ENCODE peak calls at places on chromosomes 2 and 18, in four cellular contexts. N is mesenteric fat pad, Q is IMR-90, H is non-pigmented ciliary epithelial cell. T is an unnamed sample.
A peak's percentile ranks its signal among the peaks of the same experiment; 100 is the strongest.

GRCh38 chr2:141142025-141142424 is 988.8 kb downstream of the LRP1B start:
- DNase-seq in N (no peak), Q (no peak), H (no peak), T (no peak)

GRCh38 chr2:128533101-128533500 is 214.4 kb upstream of the HS6ST1 start:
- DNase-seq in N (no peak), Q (no peak), H (no peak), T (no peak)

GRCh38 chr2:82834893-82835292 is 1624.2 kb downstream of the SUCLG1 start:
- DNase-seq in N (no peak), Q (no peak), H (no peak), T (no peak)

GRCh38 chr2:37654932-37655331 is 16.5 kb downstream of the CDC42EP3 start:
- DNase-seq in N (no peak), Q (no peak), H (no peak), T (no peak)

GRCh38 chr2:118530976-118531375 is 316.5 kb downstream of the EN1 start:
- DNase-seq in N (no peak), Q (no peak), H (no peak), T (peak; percentile 25)

GRCh38 chr2:159052157-159052561 is 83.7 kb downstream of the TANC1 start:
- DNase-seq in N (no peak), Q (peak; percentile 49), H (no peak), T (no peak)

GRCh38 chr2:97849881-97850540 is 136.6 kb downstream of the ZAP70 start:
- DNase-seq in N (no peak), Q (peak; percentile 18), H (no peak), T (no peak)

GRCh38 chr2:128578406-128579385 is 260.0 kb upstream of the HS6ST1 start:
- DNase-seq in N (peak; percentile 41), Q (peak; percentile 57), H (no peak), T (no peak)

GRCh38 chr2:199379251-199379650 is 78.5 kb downstream of the SATB2 start:
- DNase-seq in N (no peak), Q (peak; percentile 75), H (peak; percentile 53), T (no peak)

GRCh38 chr2:222903234-222904220 is 42.7 kb downstream of the ACSL3 start:
- DNase-seq in N (no peak), Q (peak; percentile 73), H (no peak), T (no peak)

GRCh38 chr2:239375278-239376061 is 25.4 kb downstream of the HDAC4 start:
- DNase-seq in N (peak; percentile 87), Q (no peak), H (no peak), T (no peak)

GRCh38 chr2:70212298-70212948 is 21.6 kb upstream of the C2orf42 start:
- DNase-seq in N (no peak), Q (no peak), H (no peak), T (no peak)

GRCh38 chr2:235497096-235497495 is 3.3 kb downstream of the AGAP1 start:
- DNase-seq in N (no peak), Q (no peak), H (no peak), T (no peak)

GRCh38 chr2:66447676-66448075 is 12.8 kb downstream of the MEIS1 start:
- DNase-seq in N (no peak), Q (no peak), H (no peak), T (no peak)

GRCh38 chr18:75088021-75088506 is 120.9 kb downstream of the PTGR3 start:
- DNase-seq in N (peak; percentile 26), Q (no peak), H (no peak), T (no peak)

GRCh38 chr2:42359894-42360483 is 1.0 kb downstream of the COX7A2L start:
- DNase-seq in N (no peak), Q (peak; percentile 58), H (no peak), T (peak; percentile 72)

GRCh38 chr2:155393406-155393805 is 694.9 kb downstream of the KCNJ3 start:
- DNase-seq in N (no peak), Q (no peak), H (no peak), T (no peak)

GRCh38 chr2:65932571-65932970 is 500.2 kb upstream of the SPRED2 start:
- DNase-seq in N (no peak), Q (no peak), H (no peak), T (no peak)

GRCh38 chr18:45526120-45526841 is 89.0 kb upstream of the SLC14A2 start:
- DNase-seq in N (no peak), Q (no peak), H (no peak), T (no peak)

GRCh38 chr2:33511141-33511540 is 34.7 kb downstream of the RASGRP3 start:
- DNase-seq in N (no peak), Q (peak; percentile 88), H (no peak), T (no peak)

GRCh38 chr2:1491751-1492150 is 78.5 kb downstream of the TPO start:
- DNase-seq in N (peak; percentile 49), Q (no peak), H (no peak), T (no peak)

GRCh38 chr2:165401285-165401852 is 68.1 kb upstream of the CSRNP3 start:
- DNase-seq in N (no peak), Q (peak; percentile 79), H (peak; percentile 57), T (no peak)

GRCh38 chr2:191638802-191639172 is 39.1 kb upstream of the NABP1 start:
- DNase-seq in N (no peak), Q (no peak), H (no peak), T (no peak)

GRCh38 chr18:12948055-12948804 is 419 bp downstream of the SEH1L start:
- DNase-seq in N (peak; percentile 97), Q (peak; percentile 93), H (peak; percentile 51), T (peak; percentile 95)

GRCh38 chr2:104812281-104812680 is 41.6 kb upstream of the POU3F3 start:
- DNase-seq in N (no peak), Q (no peak), H (no peak), T (no peak)

GRCh38 chr2:182954789-182955188 is 83.5 kb downstream of the NCKAP1 start:
- DNase-seq in N (no peak), Q (no peak), H (no peak), T (no peak)

GRCh38 chr2:238139141-238139840 is 823 bp downstream of the KLHL30 start:
- DNase-seq in N (no peak), Q (no peak), H (no peak), T (no peak)

GRCh38 chr18:34929336-34929780 is 111.9 kb upstream of the MAPRE2 start:
- DNase-seq in N (no peak), Q (peak; percentile 91), H (no peak), T (no peak)

GRCh38 chr2:29755233-29755632 is 166.2 kb downstream of the ALK start:
- DNase-seq in N (no peak), Q (no peak), H (no peak), T (no peak)

GRCh38 chr2:227163998-227164744 is at the start of the genes COL4A3 and COL4A4:
- DNase-seq in N (no peak), Q (no peak), H (no peak), T (no peak)

GRCh38 chr2:59190518-59190917 is 949.4 kb upstream of the FANCL start:
- DNase-seq in N (no peak), Q (no peak), H (no peak), T (no peak)

GRCh38 chr2:198173864-198174263 is 369.5 kb downstream of the PLCL1 start:
- DNase-seq in N (no peak), Q (no peak), H (no peak), T (no peak)

GRCh38 chr2:6877402-6878305 is at the start of gene RSAD2:
- DNase-seq in N (no peak), Q (peak; percentile 16), H (no peak), T (no peak)

GRCh38 chr2:40371525-40372277 is 80.2 kb downstream of the SLC8A1 start:
- DNase-seq in N (no peak), Q (peak; percentile 90), H (peak; percentile 67), T (no peak)

GRCh38 chr2:70541481-70542020 is 12.1 kb downstream of the TGFA start:
- DNase-seq in N (no peak), Q (no peak), H (no peak), T (no peak)

GRCh38 chr2:128260239-128261138 is 58.2 kb downstream of the HS6ST1 start:
- DNase-seq in N (peak; percentile 89), Q (peak; percentile 81), H (peak; percentile 58), T (peak; percentile 87)

GRCh38 chr2:61557386-61557785 is 19.2 kb upstream of the XPO1 start:
- DNase-seq in N (no peak), Q (no peak), H (no peak), T (no peak)

GRCh38 chr2:142668420-142668819 is 209.0 kb upstream of the KYNU start:
- DNase-seq in N (no peak), Q (no peak), H (no peak), T (no peak)

GRCh38 chr2:203327918-203328734 is at the start of gene ABI2:
- DNase-seq in N (peak; percentile 91), Q (peak; percentile 69), H (no peak), T (no peak)

GRCh38 chr2:23042176-23042909 is 342.6 kb upstream of the KLHL29 start:
- DNase-seq in N (no peak), Q (no peak), H (no peak), T (no peak)